ENCODE peak calls at places on chromosome 19, in ten cellular contexts. One of them, this sample, is unnamed.
A peak's percentile ranks its signal among the peaks of the same experiment; 100 is the strongest.

GRCh38 chr19:54518844-54519243 is 16.2 kb downstream of the LAIR2 start:
- DNase-seq in retinal pigment epithelial cell: no peak
- DNase-seq in GM10248: peak; percentile 60
- DNase-seq in GDM1: no peak
- DNase-seq in AG09309: no peak
- DNase-seq in GM23338: no peak
- DNase-seq in HCT116: no peak
- DNase-seq in nephron progenitor cell: no peak
- DNase-seq in NCI-H2107: no peak
- DNase-seq in stimulated activated CD8-positive, alpha-beta memory T cell treated with anti-CD3 and anti-CD28 coated beads, Interleukin-4, amount 100 ng/mL, for 48 hours: peak; percentile 32
- DNase-seq in this sample: no peak

GRCh38 chr19:8248348-8249328 is 39.5 kb downstream of the CERS4 start:
- DNase-seq in retinal pigment epithelial cell: no peak
- DNase-seq in GM10248: no peak
- DNase-seq in GDM1: no peak
- DNase-seq in AG09309: no peak
- DNase-seq in GM23338: no peak
- DNase-seq in HCT116: no peak
- DNase-seq in nephron progenitor cell: no peak
- DNase-seq in NCI-H2107: no peak
- DNase-seq in stimulated activated CD8-positive, alpha-beta memory T cell treated with anti-CD3 and anti-CD28 coated beads, Interleukin-4, amount 100 ng/mL, for 48 hours: no peak
- DNase-seq in this sample: no peak

GRCh38 chr19:55460670-55461258 is 678 bp downstream of the ISOC2 start:
- DNase-seq in retinal pigment epithelial cell: no peak
- DNase-seq in GM10248: peak; percentile 72
- DNase-seq in GDM1: peak; percentile 28
- DNase-seq in AG09309: peak; percentile 52
- DNase-seq in GM23338: peak; percentile 97
- DNase-seq in HCT116: no peak
- DNase-seq in nephron progenitor cell: peak; percentile 89
- DNase-seq in NCI-H2107: no peak
- DNase-seq in stimulated activated CD8-positive, alpha-beta memory T cell treated with anti-CD3 and anti-CD28 coated beads, Interleukin-4, amount 100 ng/mL, for 48 hours: peak; percentile 69
- DNase-seq in this sample: peak; percentile 87

GRCh38 chr19:55095260-55096060 is 19.8 kb downstream of the EPS8L1 start:
- DNase-seq in retinal pigment epithelial cell: no peak
- DNase-seq in GM10248: no peak
- DNase-seq in GDM1: no peak
- DNase-seq in AG09309: no peak
- DNase-seq in GM23338: peak; percentile 67
- DNase-seq in HCT116: no peak
- DNase-seq in nephron progenitor cell: peak; percentile 19
- DNase-seq in NCI-H2107: no peak
- DNase-seq in stimulated activated CD8-positive, alpha-beta memory T cell treated with anti-CD3 and anti-CD28 coated beads, Interleukin-4, amount 100 ng/mL, for 48 hours: no peak
- DNase-seq in this sample: no peak

GRCh38 chr19:46386996-46387712 is 26.2 kb downstream of the CCDC8 start:
- DNase-seq in retinal pigment epithelial cell: no peak
- DNase-seq in GM10248: no peak
- DNase-seq in GDM1: no peak
- DNase-seq in AG09309: no peak
- DNase-seq in GM23338: no peak
- DNase-seq in HCT116: no peak
- DNase-seq in nephron progenitor cell: no peak
- DNase-seq in NCI-H2107: no peak
- DNase-seq in stimulated activated CD8-positive, alpha-beta memory T cell treated with anti-CD3 and anti-CD28 coated beads, Interleukin-4, amount 100 ng/mL, for 48 hours: no peak
- DNase-seq in this sample: no peak

GRCh38 chr19:10797078-10797477 is 38.9 kb downstream of the TMED1 start:
- DNase-seq in retinal pigment epithelial cell: no peak
- DNase-seq in GM10248: no peak
- DNase-seq in GDM1: no peak
- DNase-seq in AG09309: no peak
- DNase-seq in GM23338: no peak
- DNase-seq in HCT116: no peak
- DNase-seq in nephron progenitor cell: no peak
- DNase-seq in NCI-H2107: no peak
- DNase-seq in stimulated activated CD8-positive, alpha-beta memory T cell treated with anti-CD3 and anti-CD28 coated beads, Interleukin-4, amount 100 ng/mL, for 48 hours: peak; percentile 52
- DNase-seq in this sample: no peak

GRCh38 chr19:35438527-35438926 is 9.5 kb upstream of the FFAR2 start:
- DNase-seq in retinal pigment epithelial cell: no peak
- DNase-seq in GM10248: no peak
- DNase-seq in GDM1: no peak
- DNase-seq in AG09309: no peak
- DNase-seq in GM23338: peak; percentile 48
- DNase-seq in HCT116: no peak
- DNase-seq in nephron progenitor cell: no peak
- DNase-seq in NCI-H2107: no peak
- DNase-seq in stimulated activated CD8-positive, alpha-beta memory T cell treated with anti-CD3 and anti-CD28 coated beads, Interleukin-4, amount 100 ng/mL, for 48 hours: no peak
- DNase-seq in this sample: no peak

GRCh38 chr19:459724-460511 is 915 bp downstream of the SHC2 start:
- DNase-seq in retinal pigment epithelial cell: no peak
- DNase-seq in GM10248: no peak
- DNase-seq in GDM1: no peak
- DNase-seq in AG09309: no peak
- DNase-seq in GM23338: peak; percentile 60
- DNase-seq in HCT116: no peak
- DNase-seq in nephron progenitor cell: peak; percentile 83
- DNase-seq in NCI-H2107: peak; percentile 45
- DNase-seq in stimulated activated CD8-positive, alpha-beta memory T cell treated with anti-CD3 and anti-CD28 coated beads, Interleukin-4, amount 100 ng/mL, for 48 hours: peak; percentile 62
- DNase-seq in this sample: peak; percentile 75

GRCh38 chr19:5617080-5617479 is 5.5 kb downstream of the SAFB2 start:
- DNase-seq in retinal pigment epithelial cell: no peak
- DNase-seq in GM10248: no peak
- DNase-seq in GDM1: no peak
- DNase-seq in AG09309: no peak
- DNase-seq in GM23338: no peak
- DNase-seq in HCT116: no peak
- DNase-seq in nephron progenitor cell: no peak
- DNase-seq in NCI-H2107: no peak
- DNase-seq in stimulated activated CD8-positive, alpha-beta memory T cell treated with anti-CD3 and anti-CD28 coated beads, Interleukin-4, amount 100 ng/mL, for 48 hours: no peak
- DNase-seq in this sample: no peak

GRCh38 chr19:2275588-2276428 is 6.2 kb downstream of the PEAK3 start:
- DNase-seq in retinal pigment epithelial cell: no peak
- DNase-seq in GM10248: no peak
- DNase-seq in GDM1: no peak
- DNase-seq in AG09309: no peak
- DNase-seq in GM23338: peak; percentile 44
- DNase-seq in HCT116: no peak
- DNase-seq in nephron progenitor cell: no peak
- DNase-seq in NCI-H2107: no peak
- DNase-seq in stimulated activated CD8-positive, alpha-beta memory T cell treated with anti-CD3 and anti-CD28 coated beads, Interleukin-4, amount 100 ng/mL, for 48 hours: no peak
- DNase-seq in this sample: no peak

GRCh38 chr19:1383311-1384084 is at the start of gene NDUFS7:
- DNase-seq in retinal pigment epithelial cell: peak; percentile 65
- DNase-seq in GM10248: peak; percentile 88
- DNase-seq in GDM1: peak; percentile 82
- DNase-seq in AG09309: peak; percentile 77
- DNase-seq in GM23338: peak; percentile 93
- DNase-seq in HCT116: peak; percentile 84
- DNase-seq in nephron progenitor cell: peak; percentile 94
- DNase-seq in NCI-H2107: peak; percentile 75
- DNase-seq in stimulated activated CD8-positive, alpha-beta memory T cell treated with anti-CD3 and anti-CD28 coated beads, Interleukin-4, amount 100 ng/mL, for 48 hours: peak; percentile 98
- DNase-seq in this sample: peak; percentile 87

GRCh38 chr19:1699998-1700732 is 47.8 kb upstream of the TCF3 start:
- DNase-seq in retinal pigment epithelial cell: no peak
- DNase-seq in GM10248: no peak
- DNase-seq in GDM1: no peak
- DNase-seq in AG09309: no peak
- DNase-seq in GM23338: no peak
- DNase-seq in HCT116: no peak
- DNase-seq in nephron progenitor cell: no peak
- DNase-seq in NCI-H2107: no peak
- DNase-seq in stimulated activated CD8-positive, alpha-beta memory T cell treated with anti-CD3 and anti-CD28 coated beads, Interleukin-4, amount 100 ng/mL, for 48 hours: no peak
- DNase-seq in this sample: peak; percentile 37

GRCh38 chr19:35299523-35300339 is 7.8 kb downstream of the MAG start:
- DNase-seq in retinal pigment epithelial cell: no peak
- DNase-seq in GM10248: no peak
- DNase-seq in GDM1: no peak
- DNase-seq in AG09309: no peak
- DNase-seq in GM23338: peak; percentile 79
- DNase-seq in HCT116: no peak
- DNase-seq in nephron progenitor cell: peak; percentile 45
- DNase-seq in NCI-H2107: no peak
- DNase-seq in stimulated activated CD8-positive, alpha-beta memory T cell treated with anti-CD3 and anti-CD28 coated beads, Interleukin-4, amount 100 ng/mL, for 48 hours: peak; percentile 49
- DNase-seq in this sample: no peak

GRCh38 chr19:10333758-10334339 is 520 bp upstream of the RAVER1 start:
- DNase-seq in retinal pigment epithelial cell: no peak
- DNase-seq in GM10248: no peak
- DNase-seq in GDM1: no peak
- DNase-seq in AG09309: no peak
- DNase-seq in GM23338: no peak
- DNase-seq in HCT116: no peak
- DNase-seq in nephron progenitor cell: peak; percentile 29
- DNase-seq in NCI-H2107: no peak
- DNase-seq in stimulated activated CD8-positive, alpha-beta memory T cell treated with anti-CD3 and anti-CD28 coated beads, Interleukin-4, amount 100 ng/mL, for 48 hours: no peak
- DNase-seq in this sample: no peak

GRCh38 chr19:54186351-54186750 is 3.0 kb downstream of the MBOAT7 start:
- DNase-seq in retinal pigment epithelial cell: no peak
- DNase-seq in GM10248: no peak
- DNase-seq in GDM1: no peak
- DNase-seq in AG09309: no peak
- DNase-seq in GM23338: no peak
- DNase-seq in HCT116: no peak
- DNase-seq in nephron progenitor cell: no peak
- DNase-seq in NCI-H2107: no peak
- DNase-seq in stimulated activated CD8-positive, alpha-beta memory T cell treated with anti-CD3 and anti-CD28 coated beads, Interleukin-4, amount 100 ng/mL, for 48 hours: no peak
- DNase-seq in this sample: no peak